ENCODE peak calls at places on chromosomes 2 and 18, in eight cellular contexts. W, M, N, Y, H, E, J and R are unnamed samples.

GRCh38 chr2:69997296-69998184 is 36.1 kb upstream of the ASPRV1 start:
- DNase-seq in Y (no peak), M (no peak), E (no peak), H (peak), J (no peak), W (no peak), N (peak), R (no peak)

GRCh38 chr2:235405612-235406361 is 88.1 kb upstream of the AGAP1 start:
- DNase-seq in Y (no peak), N (no peak), E (no peak), J (no peak), M (no peak), W (no peak), H (no peak), R (no peak)

GRCh38 chr2:43579275-43579981 is 16.4 kb downstream of the THADA start:
- DNase-seq in E (no peak), Y (no peak), N (no peak), J (no peak), W (no peak), H (no peak), M (no peak), R (no peak)

GRCh38 chr2:9803023-9803805 is 40.1 kb upstream of the TAF1B start:
- DNase-seq in M (no peak), H (no peak), N (peak), Y (no peak), E (no peak), J (no peak), W (no peak), R (no peak)

GRCh38 chr2:116952254-116952653 is 862.2 kb upstream of the DDX18 start:
- DNase-seq in M (no peak), H (no peak), N (no peak), W (no peak), J (no peak), Y (no peak), E (no peak), R (no peak)

GRCh38 chr2:218257390-218257981 is 3.3 kb upstream of the GPBAR1 start:
- DNase-seq in H (no peak), W (peak), Y (no peak), M (peak), E (no peak), N (no peak), J (no peak), R (peak)

GRCh38 chr2:25632396-25632795 is 41.0 kb downstream of the DTNB start:
- DNase-seq in W (no peak), H (no peak), E (no peak), N (no peak), M (no peak), J (no peak), Y (no peak), R (no peak)

GRCh38 chr2:130975729-130976128 is 117.5 kb downstream of the FAM168B start:
- DNase-seq in H (no peak), M (no peak), W (no peak), E (no peak), J (no peak), Y (no peak), N (no peak), R (no peak)

GRCh38 chr2:130911996-130912395 is 75.3 kb downstream of the ARHGEF4 start:
- DNase-seq in Y (no peak), M (no peak), W (no peak), J (no peak), N (no peak), H (no peak), E (no peak), R (no peak)

GRCh38 chr2:177553176-177553909 is 160.8 kb downstream of the AGPS start:
- DNase-seq in M (no peak), Y (peak), E (peak), H (peak), J (no peak), N (peak), W (no peak), R (no peak)

GRCh38 chr2:134357814-134358213 is 103.9 kb downstream of the MGAT5 start:
- DNase-seq in Y (no peak), H (no peak), W (no peak), N (no peak), E (no peak), M (no peak), J (no peak), R (no peak)

GRCh38 chr2:151658081-151658480 is 76.2 kb downstream of the NEB start:
- DNase-seq in M (no peak), N (no peak), E (no peak), Y (no peak), H (no peak), W (no peak), J (no peak), R (no peak)

GRCh38 chr2:158191569-158191968 is 89.9 kb downstream of the UPP2 start:
- DNase-seq in Y (no peak), W (no peak), H (no peak), E (peak), M (no peak), N (no peak), J (no peak), R (no peak)

GRCh38 chr2:145617420-145617819 is 1097.5 kb upstream of the ZEB2 start:
- DNase-seq in N (no peak), E (no peak), M (no peak), H (no peak), Y (no peak), J (no peak), W (no peak), R (no peak)

GRCh38 chr18:77052297-77052645 is 80.3 kb downstream of the MBP start:
- DNase-seq in Y (no peak), N (no peak), J (no peak), W (no peak), M (no peak), E (no peak), H (no peak), R (no peak)